ENCODE peak calls at places on chromosome 7, in eight cellular contexts. Y, H, Q, F, P, C, G and V are unnamed samples.

GRCh38 chr7:46710927-46711326 is 789.9 kb upstream of the IGFBP3 start:
- DNase-seq in P (no peak), C (no peak), Y (no peak), H (no peak), G (no peak), F (no peak), Q (no peak), V (no peak)

GRCh38 chr7:7883394-7883793 is 85.2 kb upstream of the GLCCI1 start:
- DNase-seq in C (no peak), P (no peak), Q (no peak), G (no peak), F (no peak), Y (no peak), H (no peak), V (no peak)

GRCh38 chr7:4792537-4793126 is 17.2 kb downstream of the AP5Z1 start:
- DNase-seq in P (peak; percentile 54), H (no peak), Y (no peak), G (no peak), C (peak; percentile 52), Q (no peak), F (peak; percentile 45), V (peak; percentile 26)

GRCh38 chr7:128304212-128304611 is 39.5 kb downstream of the RBM28 start:
- DNase-seq in P (no peak), G (no peak), F (no peak), Q (no peak), C (no peak), H (no peak), Y (no peak), V (no peak)

GRCh38 chr7:18494821-18495408 is 634 bp upstream of the HDAC9 start:
- DNase-seq in P (no peak), Y (no peak), H (no peak), G (no peak), C (no peak), Q (no peak), F (peak; percentile 10), V (peak; percentile 36)

GRCh38 chr7:6232534-6232933 is 39.9 kb downstream of the CYTH3 start:
- DNase-seq in H (peak; percentile 49), P (no peak), Y (no peak), G (peak; percentile 75), Q (no peak), F (peak; percentile 52), C (no peak), V (no peak)

GRCh38 chr7:136348542-136348941 is 371.4 kb upstream of the MTPN start:
- DNase-seq in G (no peak), F (no peak), H (peak; percentile 55), C (no peak), Q (no peak), Y (no peak), P (no peak), V (no peak)

GRCh38 chr7:50379082-50379481 is 71.1 kb downstream of the FIGNL1 start:
- DNase-seq in C (peak; percentile 90), Y (no peak), Q (peak; percentile 35), G (no peak), P (no peak), F (no peak), H (no peak), V (no peak)

GRCh38 chr7:127673902-127674301 is 21.9 kb downstream of the SND1 start:
- DNase-seq in Y (no peak), F (no peak), H (no peak), C (no peak), P (no peak), Q (no peak), G (no peak), V (no peak)

GRCh38 chr7:78203042-78203720 is 404.6 kb downstream of the PHTF2 start:
- DNase-seq in Q (no peak), G (no peak), P (no peak), C (no peak), F (no peak), H (no peak), Y (no peak), V (no peak)

GRCh38 chr7:94656925-94657731 is 1.2 kb upstream of the SGCE start:
- DNase-seq in Y (no peak), C (peak; percentile 41), P (peak; percentile 35), F (no peak), H (no peak), Q (peak; percentile 3), G (no peak), V (peak; percentile 22)

GRCh38 chr7:17408245-17408903 is 109.9 kb downstream of the AHR start:
- DNase-seq in G (peak; percentile 69), F (peak; percentile 73), Y (no peak), C (no peak), H (no peak), P (peak; percentile 32), Q (peak; percentile 79), V (peak; percentile 33)

GRCh38 chr7:114212753-114213439 is 201.7 kb upstream of the FOXP2 start:
- DNase-seq in P (no peak), C (no peak), H (no peak), G (no peak), Q (no peak), Y (no peak), F (no peak), V (no peak)

GRCh38 chr7:20577362-20578069 is 38.0 kb upstream of the ABCB5 start:
- DNase-seq in G (no peak), F (no peak), P (no peak), Y (no peak), H (no peak), Q (no peak), C (no peak), V (no peak)

GRCh38 chr7:66265566-66265965 is 60.4 kb downstream of the TPST1 start:
- DNase-seq in Y (no peak), G (no peak), C (no peak), P (no peak), Q (no peak), H (no peak), F (no peak), V (no peak)

GRCh38 chr7:104955276-104955675 is 58.7 kb upstream of the KMT2E start:
- DNase-seq in H (no peak), P (no peak), Q (no peak), G (no peak), F (no peak), C (no peak), Y (no peak), V (no peak)

GRCh38 chr7:27677912-27678612 is 15.4 kb upstream of the HIBADH start:
- DNase-seq in Y (no peak), H (no peak), G (no peak), F (peak; percentile 21), P (no peak), C (no peak), Q (peak; percentile 51), V (no peak)

GRCh38 chr7:77338883-77339629 is 77.1 kb downstream of the GSAP start:
- DNase-seq in P (no peak), F (no peak), C (no peak), G (no peak), Y (no peak), H (no peak), Q (no peak), V (no peak)

GRCh38 chr7:129771928-129772479 is 160.5 kb downstream of the NRF1 start:
- DNase-seq in H (no peak), C (peak; percentile 56), F (no peak), Q (no peak), P (no peak), Y (no peak), G (no peak), V (no peak)

GRCh38 chr7:130918129-130919052 is 184.4 kb upstream of the KLF14 start:
- DNase-seq in H (no peak), Q (no peak), G (no peak), C (no peak), Y (no peak), P (no peak), F (no peak), V (no peak)

GRCh38 chr7:28983396-28984190 is 25.5 kb upstream of the TRIL start:
- DNase-seq in H (no peak), Y (no peak), Q (no peak), P (no peak), F (no peak), G (no peak), C (no peak), V (no peak)

GRCh38 chr7:129166745-129167144 is 21.7 kb upstream of the SMO start:
- DNase-seq in G (no peak), C (no peak), Y (no peak), F (no peak), P (no peak), Q (no peak), H (no peak), V (no peak)

GRCh38 chr7:22386206-22386858 is 29.4 kb upstream of the RAPGEF5 start:
- DNase-seq in G (no peak), F (no peak), H (no peak), C (no peak), P (no peak), Q (no peak), Y (no peak), V (no peak)
- H3K27ac ChIP-seq in G (no peak overlapping the region), F (no peak overlapping the region), H (no peak overlapping the region), C (no peak overlapping the region), P (no peak overlapping the region), Q (no peak overlapping the region), Y (no peak overlapping the region), V (no peak overlapping the region)

GRCh38 chr7:111096997-111097396 is 6.1 kb downstream of the LRRN3 start:
- DNase-seq in Y (no peak), C (peak; percentile 58), Q (no peak), P (no peak), G (no peak), H (no peak), F (no peak), V (no peak)
- H3K4me1 ChIP-seq in Y (no peaks in the 10 kb centered on the region), C (no peaks in the 10 kb centered on the region), Q (no peaks in the 10 kb centered on the region), P (peaks cover 1% of the 10 kb centered on the region), G (no peaks in the 10 kb centered on the region), H (peaks cover 16% of the 10 kb centered on the region), F (peaks cover 8% of the 10 kb centered on the region), V (no peaks in the 10 kb centered on the region)

DNA sequence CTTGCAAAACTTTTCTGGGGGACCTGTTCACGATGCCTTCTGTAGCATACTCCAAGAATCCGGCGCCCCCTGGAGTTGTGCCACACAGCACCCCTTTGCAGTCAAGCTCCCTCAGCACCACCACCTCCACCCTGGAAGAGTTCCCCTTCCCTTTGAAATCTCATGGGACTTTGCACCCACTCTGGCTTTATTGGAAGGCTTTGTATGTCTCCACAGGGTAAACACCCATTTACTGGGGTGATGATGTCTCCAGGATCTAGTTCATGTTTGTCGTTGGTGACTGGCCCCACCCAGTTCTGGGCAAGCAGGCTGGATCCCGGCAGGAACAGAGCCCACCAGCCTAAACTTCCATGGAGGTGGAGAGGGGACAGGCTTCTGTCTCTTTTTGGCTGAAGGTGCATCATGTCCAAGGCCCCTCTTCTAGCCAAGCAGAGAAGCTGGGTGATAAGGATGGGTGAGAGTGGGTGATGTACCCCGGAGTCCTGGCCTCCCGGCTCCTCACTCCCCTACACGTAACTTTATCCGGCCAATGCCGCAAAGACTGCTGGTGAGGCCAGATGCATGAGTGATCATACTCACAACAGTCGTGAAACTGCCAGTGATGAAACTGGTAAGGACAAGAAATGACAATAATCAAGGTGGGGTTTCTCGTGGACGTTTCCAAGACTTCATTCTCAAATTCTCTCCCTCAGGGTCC is 727 bp upstream of the CLDN4 start:
- DNase-seq in C (no peak), P (no peak), Q (peak; percentile 37), G (no peak), F (no peak), Y (no peak), H (no peak), V (no peak)
- TF ChIP-seq CTCF in C (no peak), P (no peak), Q (peak; percentile 13), G (no peak), F (no peak), Y (no peak), H (no peak), V (no peak)

GRCh38 chr7:377069-378040 is 87.4 kb downstream of the FOXL3 start:
- DNase-seq in Q (no peak), H (no peak), F (no peak), G (peak; percentile 64), P (peak; percentile 12), Y (no peak), C (peak; percentile 34), V (no peak)
- H3K27ac ChIP-seq in Q (no peak overlapping the region), H (no peak overlapping the region), F (no peak overlapping the region), G (no peak overlapping the region), P (no peak overlapping the region), Y (no peak overlapping the region), C (no peak overlapping the region), V (no peak overlapping the region)